ENCODE peak calls at places on chromosomes 3 and 15, in four cellular contexts. Q is HCT116; H is naive thymus-derived CD4-positive, alpha-beta T cell; J is SK-N-SH. Z is an unnamed sample. For H3K27me3, the result is how much of the 10 kb centered on the place peaks cover.

GRCh38 chr3:39879581-39879980 is 70.2 kb downstream of the MYRIP start:
- DNase-seq in J (no peak), Q (no peak), H (no peak), Z (no peak)

GRCh38 chr3:114899186-114899931 is 247.7 kb downstream of the ZBTB20 start:
- DNase-seq in H (no peak), J (no peak), Q (no peak), Z (no peak)

GRCh38 chr3:170117134-170117533 is 64.4 kb downstream of the PHC3 start:
- DNase-seq in J (peak), H (no peak), Q (no peak), Z (peak)

GRCh38 chr15:68405426-68406250 is 26.3 kb downstream of the ITGA11 start:
- DNase-seq in H (no peak), Q (no peak), J (no peak), Z (no peak)

GRCh38 chr15:67542462-67543347 is at the start of gene MAP2K5:
- DNase-seq in H (peak), J (peak), Q (no peak), Z (peak)

GRCh38 chr3:62376906-62377865 is 3.8 kb upstream of the FEZF2 start:
- DNase-seq in Q (no peak), H (no peak), J (peak), Z (no peak)

GRCh38 chr15:38074029-38074428 is 139.6 kb downstream of the TMCO5A start:
- DNase-seq in H (no peak), Q (no peak), J (no peak), Z (no peak)

GRCh38 chr3:197305854-197306253 is 7.4 kb upstream of the DLG1 start:
- DNase-seq in J (no peak), H (no peak), Q (no peak), Z (no peak)

GRCh38 chr3:114057011-114057347 is 442 bp downstream of the QTRT2 start:
- DNase-seq in J (peak), Q (no peak), H (no peak), Z (no peak)

GRCh38 chr3:58463942-58464271 is 28.0 kb upstream of the KCTD6 start:
- DNase-seq in H (no peak), J (no peak), Q (no peak), Z (no peak)

GRCh38 chr3:144652573-144652972 is 681.0 kb downstream of the DIPK2A start:
- DNase-seq in J (no peak), H (no peak), Q (no peak), Z (no peak)

GRCh38 chr15:61946778-61947177 is 113.5 kb downstream of the VPS13C start:
- DNase-seq in J (no peak), H (no peak), Q (no peak), Z (peak)

GRCh38 chr3:112814256-112814655 is 32.4 kb downstream of the CD200R1L start:
- DNase-seq in Q (peak), J (no peak), H (no peak), Z (peak)

GRCh38 chr15:79028411-79028964 is 62.1 kb downstream of the RASGRF1 start:
- DNase-seq in J (peak), Q (peak), H (no peak), Z (peak)

GRCh38 chr3:175246766-175247165 is 387.6 kb downstream of the NAALADL2 start:
- DNase-seq in H (no peak), J (no peak), Q (no peak), Z (no peak)

GRCh38 chr3:42541079-42541478 is 38.6 kb downstream of the VIPR1 start:
- DNase-seq in Q (no peak), J (no peak), H (no peak), Z (no peak)

GRCh38 chr3:119898478-119899177 is 116.7 kb downstream of the NR1I2 start:
- DNase-seq in J (no peak), Q (no peak), H (no peak), Z (no peak)

GRCh38 chr15:27057904-27058645 is 87.1 kb downstream of the GABRG3 start:
- DNase-seq in J (no peak), Q (no peak), H (no peak), Z (no peak)

GRCh38 chr3:190038050-190038631 is 82.6 kb downstream of the P3H2 start:
- DNase-seq in H (no peak), Q (peak), J (peak), Z (peak)

GRCh38 chr3:187243933-187244564 is 46.8 kb downstream of the RTP1 start:
- DNase-seq in J (no peak), Q (no peak), H (no peak), Z (no peak)

GRCh38 chr3:142595581-142595950 is 627 bp upstream of the PLS1 start:
- DNase-seq in Q (peak), H (no peak), J (no peak), Z (no peak)

GRCh38 chr15:56794923-56795329 is 61.6 kb upstream of the ZNF280D start:
- DNase-seq in H (no peak), Q (no peak), J (no peak), Z (no peak)

GRCh38 chr3:46876313-46877300 is 914 bp upstream of the PTH1R start:
- DNase-seq in H (no peak), Q (no peak), J (no peak), Z (no peak)

GRCh38 chr3:46877671-46878125 is at the start of gene PTH1R:
- DNase-seq in H (no peak), Q (no peak), J (no peak), Z (no peak)

GRCh38 chr3:46880884-46881818 is 3.6 kb downstream of the PTH1R start:
- DNase-seq in H (no peak), Q (no peak), J (peak), Z (no peak)

GRCh38 chr3:46881819-46882376 is 4.4 kb downstream of the PTH1R start:
- DNase-seq in H (no peak), Q (no peak), J (peak), Z (peak)

GRCh38 chr3:46878796-46879436 is 1.4 kb downstream of the PTH1R start:
- DNase-seq in Q (no peak), J (peak), H (no peak), Z (no peak)
- H3K27me3 ChIP-seq in Q (under half), J (under half), H (under half), Z (under half)

DNA sequence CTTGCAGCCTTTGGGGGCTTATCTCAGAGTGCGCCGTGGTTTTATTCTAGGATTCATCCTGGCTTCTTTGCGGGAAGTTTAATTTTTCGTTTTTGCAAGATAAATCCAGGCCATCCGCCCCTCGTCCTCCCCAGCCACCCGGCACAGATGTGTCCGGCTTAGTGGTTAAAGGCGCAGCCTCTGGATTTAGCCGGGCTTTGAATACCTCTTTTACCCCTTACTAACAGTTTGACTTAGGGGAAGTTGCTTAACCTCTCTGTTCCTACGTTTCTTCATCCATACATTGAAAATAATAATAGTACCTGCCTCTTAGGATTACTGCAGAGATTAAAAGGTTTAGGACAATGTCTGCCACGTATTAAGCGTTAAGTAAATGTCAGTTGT is 654 bp downstream of the ECT2 start:
- DNase-seq in J (peak), Q (no peak), H (no peak), Z (peak)
- H3K27ac ChIP-seq in J (peak), Q (peak), H (peak), Z (peak)

DNA sequence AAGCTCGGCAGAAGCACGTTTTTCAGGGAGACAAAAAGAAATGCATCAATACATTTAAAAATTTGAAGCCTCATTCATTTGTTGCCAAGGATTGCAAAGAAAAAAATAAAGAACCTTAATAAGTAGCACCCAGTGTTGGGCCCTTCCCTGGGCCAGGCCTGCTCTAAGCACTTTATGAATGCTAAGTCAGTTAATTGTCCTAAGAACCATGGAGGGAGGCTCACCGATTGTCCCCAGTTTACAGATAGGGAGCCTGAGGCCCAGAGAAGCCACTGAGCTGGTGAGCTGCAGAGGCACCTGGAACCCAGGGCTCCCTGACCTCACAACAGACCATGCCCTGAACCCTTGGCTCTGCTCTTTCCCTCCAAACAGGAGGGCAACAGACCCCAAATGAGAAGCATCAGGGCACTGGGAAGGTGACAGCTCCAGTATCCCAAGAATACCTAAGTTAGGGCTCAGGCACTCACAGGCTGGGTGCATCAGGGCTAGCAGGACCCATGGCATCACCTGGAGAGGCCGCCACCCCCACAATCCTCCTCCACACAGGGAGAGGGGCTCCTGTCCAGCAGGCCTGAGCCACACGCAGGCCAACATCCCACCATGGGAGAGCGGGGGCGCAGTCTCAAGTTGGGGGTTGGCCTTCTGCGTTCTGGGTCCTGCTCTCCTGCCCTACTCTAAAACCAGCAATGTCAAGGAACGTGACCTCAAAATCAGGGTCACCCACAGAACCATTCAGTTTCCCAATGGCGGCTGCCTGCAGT is 3.9 kb downstream of the GRIP2 start:
- DNase-seq in Q (no peak), J (no peak), H (no peak), Z (no peak)
- H3K27me3 ChIP-seq in Q (under half), J (under half), H (under half), Z (under half)

DNA sequence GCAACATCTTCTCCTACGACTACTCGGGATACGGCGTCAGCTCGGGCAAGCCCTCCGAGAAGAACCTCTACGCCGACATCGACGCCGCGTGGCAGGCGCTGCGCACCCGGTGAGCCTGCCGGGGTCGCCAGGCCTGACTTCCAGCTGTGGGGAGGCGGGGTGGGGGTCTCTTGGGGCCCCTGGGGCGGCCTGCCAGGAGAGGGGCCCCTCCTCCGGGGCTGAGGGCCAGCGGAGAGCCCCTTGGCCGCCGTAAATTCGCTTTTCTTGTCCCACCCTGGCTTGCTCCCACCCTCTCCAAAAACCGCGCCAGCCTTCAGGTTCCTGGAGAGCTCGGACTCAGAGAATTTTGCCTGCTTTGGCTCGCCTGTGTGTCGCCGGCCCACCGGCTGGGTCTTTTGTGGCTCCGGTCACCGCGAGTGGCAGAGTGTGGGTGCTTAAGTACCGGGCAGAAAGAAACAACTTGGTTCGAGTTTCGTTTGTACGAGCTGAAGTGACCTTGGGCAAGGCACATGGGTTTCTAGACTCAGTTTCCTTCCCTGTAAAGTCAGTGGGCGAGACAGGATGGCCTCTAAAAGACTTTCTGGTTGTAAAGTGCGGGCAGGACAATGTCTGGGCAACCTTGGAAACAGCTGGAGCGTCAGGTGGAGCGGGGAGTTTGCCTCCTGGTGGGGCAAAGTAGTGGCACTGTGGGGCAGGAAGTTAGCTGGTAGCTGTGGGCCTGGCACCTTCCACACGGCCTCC is 971 bp downstream of the ABHD17C start:
- DNase-seq in H (peak), Q (no peak), J (peak), Z (no peak)
- H3K27ac ChIP-seq in H (no peak), Q (peak), J (no peak), Z (no peak)

GRCh38 chr3:89264037-89264560 is 156.7 kb downstream of the EPHA3 start:
- DNase-seq in Q (no peak), H (no peak), J (no peak), Z (no peak)
- H3K27me3 ChIP-seq in Q (under half), H (under half), J (under half), Z (under half)

GRCh38 chr15:90188914-90189748 is 12.0 kb upstream of the SEMA4B start:
- DNase-seq in Q (no peak), H (no peak), J (no peak), Z (no peak)

GRCh38 chr15:90181781-90182180 is 19.3 kb upstream of the SEMA4B start:
- DNase-seq in Q (no peak), J (no peak), H (no peak), Z (no peak)

GRCh38 chr15:90187257-90187868 is 13.8 kb upstream of the SEMA4B start:
- DNase-seq in H (no peak), J (no peak), Q (no peak), Z (no peak)

GRCh38 chr15:90184786-90185704 is 16.1 kb upstream of the SEMA4B start:
- DNase-seq in Q (no peak), H (peak), J (peak), Z (peak)

GRCh38 chr15:90184119-90184785 is 16.9 kb upstream of the SEMA4B start:
- DNase-seq in H (no peak), J (no peak), Q (peak), Z (no peak)
- H3K27ac ChIP-seq in H (no peak), J (peak), Q (peak), Z (no peak)

DNA sequence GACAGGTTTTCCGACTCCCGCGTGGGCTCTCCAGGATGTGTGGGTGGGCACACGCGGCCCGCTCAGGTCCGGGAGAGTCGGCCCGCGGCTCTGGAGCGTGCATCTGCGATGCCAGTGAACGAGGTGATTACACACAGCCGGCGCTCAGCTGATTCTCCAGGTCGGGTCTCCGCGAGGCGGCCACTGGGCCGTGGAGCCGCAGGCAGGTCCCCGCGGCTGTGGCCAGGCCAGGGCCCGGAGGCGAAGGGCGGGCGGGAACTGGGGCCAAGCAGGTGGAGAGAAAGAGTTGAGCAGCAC is 13.2 kb downstream of the PAK6 start:
- DNase-seq in H (no peak), J (no peak), Q (no peak), Z (no peak)
- H3K27me3 ChIP-seq in H (under half), J (under half), Q (under half), Z (under half)

DNA sequence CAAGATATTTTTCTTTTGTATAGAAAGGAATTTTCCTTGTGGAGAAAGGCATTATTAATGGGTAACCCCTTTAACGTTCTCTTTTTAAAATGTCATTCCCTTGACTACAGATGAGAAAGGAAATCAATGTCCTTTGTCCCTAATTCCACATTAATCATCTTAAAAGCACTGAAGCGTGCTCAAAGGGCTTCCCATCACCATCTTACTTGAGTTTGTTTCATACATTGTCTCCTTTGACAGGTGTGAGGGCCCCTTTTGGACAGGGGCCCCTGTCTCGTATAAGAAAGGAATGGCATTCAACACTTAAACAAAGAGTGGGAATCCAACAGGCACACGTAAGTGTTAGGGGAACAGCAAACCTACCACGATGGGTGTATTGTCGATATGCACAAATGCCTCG is 5.0 kb downstream of the SSUH2 start:
- DNase-seq in Q (no peak), J (no peak), H (no peak), Z (no peak)
- H3K27ac ChIP-seq in Q (no peak), J (no peak), H (no peak), Z (no peak)

GRCh38 chr3:147370316-147370715 is 36.0 kb downstream of the ZIC4 start:
- DNase-seq in J (no peak), Q (no peak), H (no peak), Z (no peak)

GRCh38 chr3:147371141-147371540 is 35.2 kb downstream of the ZIC4 start:
- DNase-seq in H (no peak), J (no peak), Q (no peak), Z (no peak)

GRCh38 chr3:147373301-147373700 is 33.0 kb downstream of the ZIC4 start:
- DNase-seq in J (no peak), H (no peak), Q (no peak), Z (no peak)

GRCh38 chr3:147372525-147373027 is 33.8 kb downstream of the ZIC4 start:
- DNase-seq in H (no peak), Q (no peak), J (no peak), Z (no peak)

GRCh38 chr3:147371771-147372340 is 34.5 kb downstream of the ZIC4 start:
- DNase-seq in J (no peak), H (no peak), Q (no peak), Z (no peak)
- H3K27me3 ChIP-seq in J (half or more), H (under half), Q (under half), Z (half or more)

GRCh38 chr15:29986946-29987345 is 95.8 kb upstream of the GOLGA8J start:
- DNase-seq in H (no peak), Q (no peak), J (no peak), Z (no peak)
- H3K27ac ChIP-seq in H (no peak), Q (no peak), J (no peak), Z (no peak)

Z was measured in A673.